ENCODE peak calls at places on chromosomes 4 and X, in ten cellular contexts. One of them, this sample, is unnamed.

GRCh38 chr4:57159866-57160265 is 49.7 kb upstream of the IGFBP7 start:
- DNase-seq in upper lobe of left lung: no peak
- DNase-seq in sigmoid colon: no peak
- DNase-seq in suprapubic skin: no peak
- DNase-seq in prostate gland: no peak
- DNase-seq in HepG2: no peak
- DNase-seq in HCT116: no peak
- DNase-seq in GM12891: no peak
- DNase-seq in breast epithelium: no peak
- DNase-seq in H1: no peak
- DNase-seq in this sample: no peak

GRCh38 chrX:19389217-19389616 is 45.5 kb downstream of the PDHA1 start:
- DNase-seq in upper lobe of left lung: peak
- DNase-seq in sigmoid colon: no peak
- DNase-seq in suprapubic skin: no peak
- DNase-seq in prostate gland: no peak
- DNase-seq in HepG2: no peak
- DNase-seq in HCT116: no peak
- DNase-seq in GM12891: no peak
- DNase-seq in breast epithelium: no peak
- DNase-seq in H1: no peak
- DNase-seq in this sample: no peak

GRCh38 chr4:27010334-27010940 is 149.8 kb downstream of the STIM2 start:
- DNase-seq in upper lobe of left lung: peak
- DNase-seq in sigmoid colon: peak
- DNase-seq in suprapubic skin: no peak
- DNase-seq in prostate gland: peak
- DNase-seq in HepG2: peak
- DNase-seq in HCT116: peak
- DNase-seq in GM12891: no peak
- DNase-seq in breast epithelium: peak
- DNase-seq in H1: peak
- DNase-seq in this sample: no peak

GRCh38 chrX:149453030-149453429 is 52.1 kb downstream of the IDS start:
- DNase-seq in upper lobe of left lung: no peak
- DNase-seq in sigmoid colon: no peak
- DNase-seq in suprapubic skin: no peak
- DNase-seq in prostate gland: no peak
- DNase-seq in HepG2: no peak
- DNase-seq in HCT116: peak
- DNase-seq in GM12891: no peak
- DNase-seq in breast epithelium: no peak
- DNase-seq in H1: no peak
- DNase-seq in this sample: no peak

GRCh38 chrX:140664939-140665338 is 44.6 kb upstream of the LINC00632 start:
- DNase-seq in upper lobe of left lung: no peak
- DNase-seq in sigmoid colon: no peak
- DNase-seq in suprapubic skin: no peak
- DNase-seq in prostate gland: no peak
- DNase-seq in HepG2: peak
- DNase-seq in HCT116: no peak
- DNase-seq in GM12891: no peak
- DNase-seq in breast epithelium: no peak
- DNase-seq in H1: no peak
- DNase-seq in this sample: no peak

GRCh38 chr4:185470503-185471195 is 884 bp downstream of the CCDC110 start:
- DNase-seq in upper lobe of left lung: peak
- DNase-seq in sigmoid colon: peak
- DNase-seq in suprapubic skin: no peak
- DNase-seq in prostate gland: peak
- DNase-seq in HepG2: peak
- DNase-seq in HCT116: peak
- DNase-seq in GM12891: no peak
- DNase-seq in breast epithelium: peak
- DNase-seq in H1: peak
- DNase-seq in this sample: peak

GRCh38 chr4:31094474-31094873 is 374.3 kb downstream of the PCDH7 start:
- DNase-seq in upper lobe of left lung: no peak
- DNase-seq in sigmoid colon: no peak
- DNase-seq in suprapubic skin: no peak
- DNase-seq in prostate gland: no peak
- DNase-seq in HepG2: no peak
- DNase-seq in HCT116: no peak
- DNase-seq in GM12891: no peak
- DNase-seq in breast epithelium: no peak
- DNase-seq in H1: no peak
- DNase-seq in this sample: no peak

GRCh38 chrX:143058096-143058495 is 32.4 kb downstream of the SPANXN4 start:
- DNase-seq in upper lobe of left lung: no peak
- DNase-seq in sigmoid colon: no peak
- DNase-seq in suprapubic skin: no peak
- DNase-seq in prostate gland: no peak
- DNase-seq in HepG2: no peak
- DNase-seq in HCT116: no peak
- DNase-seq in GM12891: no peak
- DNase-seq in breast epithelium: no peak
- DNase-seq in H1: no peak
- DNase-seq in this sample: no peak

GRCh38 chrX:103329991-103330390 is at the start of gene TCEAL7:
- DNase-seq in upper lobe of left lung: no peak
- DNase-seq in sigmoid colon: peak
- DNase-seq in suprapubic skin: no peak
- DNase-seq in prostate gland: no peak
- DNase-seq in HepG2: no peak
- DNase-seq in HCT116: no peak
- DNase-seq in GM12891: no peak
- DNase-seq in breast epithelium: peak
- DNase-seq in H1: no peak
- DNase-seq in this sample: no peak

DNA sequence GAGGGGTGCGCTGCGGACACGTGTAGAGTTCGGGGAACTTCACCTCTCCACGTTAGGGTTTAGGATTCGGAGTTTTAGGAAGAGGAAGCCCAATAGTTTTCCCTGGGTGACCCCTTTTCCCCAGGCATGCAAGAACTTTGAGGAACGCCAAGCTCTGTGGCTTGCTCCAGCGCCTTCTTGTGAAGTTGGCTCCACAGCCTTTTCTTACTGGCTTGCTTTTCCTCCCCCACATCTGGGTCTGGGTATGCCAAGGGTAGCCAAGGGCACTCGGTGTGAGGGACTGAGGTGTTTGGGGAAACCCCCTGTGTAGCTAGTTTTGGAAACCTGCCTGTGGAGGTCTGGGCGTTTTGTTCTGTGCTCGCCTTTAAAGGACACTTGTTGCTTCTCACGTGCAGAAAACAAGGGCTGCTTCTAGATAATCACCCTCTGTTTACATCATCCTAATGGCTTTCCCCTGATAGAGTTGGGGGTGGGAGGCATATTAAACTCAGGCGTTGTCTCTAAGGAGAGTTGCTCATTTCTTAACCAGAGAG is 746 bp downstream of the EDNRA start:
- DNase-seq in upper lobe of left lung: peak
- DNase-seq in sigmoid colon: no peak
- DNase-seq in suprapubic skin: no peak
- DNase-seq in prostate gland: no peak
- DNase-seq in HepG2: no peak
- DNase-seq in HCT116: no peak
- DNase-seq in GM12891: no peak
- DNase-seq in breast epithelium: no peak
- DNase-seq in H1: peak
- DNase-seq in this sample: no peak
- TF ChIP-seq POLR2AphosphoS5 in upper lobe of left lung: no peak
- TF ChIP-seq POLR2AphosphoS5 in sigmoid colon: no peak
- TF ChIP-seq POLR2AphosphoS5 in suprapubic skin: no peak
- TF ChIP-seq POLR2AphosphoS5 in prostate gland: no peak
- TF ChIP-seq POLR2AphosphoS5 in HepG2: no peak
- TF ChIP-seq POLR2AphosphoS5 in HCT116: no peak
- TF ChIP-seq POLR2AphosphoS5 in GM12891: no peak
- TF ChIP-seq POLR2AphosphoS5 in breast epithelium: no peak
- TF ChIP-seq POLR2AphosphoS5 in H1: no peak
- TF ChIP-seq POLR2AphosphoS5 in this sample: no peak

DNA sequence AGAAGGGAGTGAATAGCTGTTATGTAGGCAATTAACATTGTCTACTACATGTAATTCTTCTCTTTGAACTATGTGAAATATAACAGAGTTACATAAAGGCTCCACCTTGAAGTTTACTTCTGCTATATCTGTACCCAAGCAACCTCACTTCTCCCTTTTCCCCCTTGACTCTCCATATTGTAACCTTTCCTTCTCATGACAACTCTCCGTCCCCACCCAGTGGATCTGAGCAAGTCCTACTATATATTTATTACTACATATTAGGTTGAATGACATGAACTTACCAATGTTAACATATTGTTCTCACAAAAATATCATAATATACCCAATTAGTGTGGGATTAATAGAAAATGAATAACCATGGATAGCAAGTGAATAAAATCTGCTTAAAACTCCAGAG is 93.2 kb upstream of the ATP8A1 start:
- DNase-seq in upper lobe of left lung: peak
- DNase-seq in sigmoid colon: no peak
- DNase-seq in suprapubic skin: no peak
- DNase-seq in prostate gland: peak
- DNase-seq in HepG2: no peak
- DNase-seq in HCT116: no peak
- DNase-seq in GM12891: no peak
- DNase-seq in breast epithelium: no peak
- DNase-seq in H1: no peak
- DNase-seq in this sample: no peak
- TF ChIP-seq POLR2A in upper lobe of left lung: no peak
- TF ChIP-seq POLR2A in sigmoid colon: no peak
- TF ChIP-seq POLR2A in suprapubic skin: no peak
- TF ChIP-seq POLR2A in prostate gland: no peak
- TF ChIP-seq POLR2A in HepG2: no peak
- TF ChIP-seq POLR2A in HCT116: no peak
- TF ChIP-seq POLR2A in GM12891: no peak
- TF ChIP-seq POLR2A in breast epithelium: no peak
- TF ChIP-seq POLR2A in H1: no peak
- TF ChIP-seq POLR2A in this sample: no peak

GRCh38 chr4:17810260-17811077 is at the start of the genes DCAF16 and NCAPG:
- DNase-seq in upper lobe of left lung: peak
- DNase-seq in sigmoid colon: peak
- DNase-seq in suprapubic skin: peak
- DNase-seq in prostate gland: peak
- DNase-seq in HepG2: peak
- DNase-seq in HCT116: peak
- DNase-seq in GM12891: peak
- DNase-seq in breast epithelium: peak
- DNase-seq in H1: peak
- DNase-seq in this sample: peak
- TF ChIP-seq POLR2AphosphoS5 in upper lobe of left lung: peak
- TF ChIP-seq POLR2AphosphoS5 in sigmoid colon: peak
- TF ChIP-seq POLR2AphosphoS5 in suprapubic skin: peak
- TF ChIP-seq POLR2AphosphoS5 in prostate gland: peak
- TF ChIP-seq POLR2AphosphoS5 in HepG2: peak
- TF ChIP-seq POLR2AphosphoS5 in HCT116: peak
- TF ChIP-seq POLR2AphosphoS5 in GM12891: peak
- TF ChIP-seq POLR2AphosphoS5 in breast epithelium: peak
- TF ChIP-seq POLR2AphosphoS5 in H1: peak
- TF ChIP-seq POLR2AphosphoS5 in this sample: peak

DNA sequence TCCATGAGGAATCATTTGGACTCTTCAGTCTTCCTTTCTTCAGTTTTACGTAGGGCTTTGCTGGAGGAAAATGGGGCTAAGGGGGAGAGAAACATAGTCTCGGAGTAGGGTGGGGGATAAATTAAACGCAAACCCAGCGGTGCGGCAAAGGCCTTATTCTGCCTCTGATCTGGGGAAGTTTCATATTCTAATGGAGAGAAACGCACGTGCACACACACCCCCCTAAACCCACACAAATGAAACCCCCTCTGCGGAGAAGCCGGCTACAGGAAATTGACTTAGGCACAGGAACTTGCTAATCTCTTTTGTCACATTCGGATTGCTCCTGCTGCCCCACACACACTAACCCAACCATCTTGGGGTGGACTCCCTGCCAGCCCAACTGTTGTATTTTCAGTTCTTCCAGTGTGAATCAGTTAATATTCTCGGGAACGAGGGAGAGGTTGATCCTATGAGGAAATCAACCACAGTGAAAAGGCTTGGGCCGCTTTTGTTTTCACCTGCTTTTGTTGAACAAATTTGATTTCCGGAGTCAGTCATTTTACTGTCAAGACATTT is at the start of gene RHOH:
- DNase-seq in upper lobe of left lung: no peak
- DNase-seq in sigmoid colon: no peak
- DNase-seq in suprapubic skin: no peak
- DNase-seq in prostate gland: no peak
- DNase-seq in HepG2: no peak
- DNase-seq in HCT116: no peak
- DNase-seq in GM12891: no peak
- DNase-seq in breast epithelium: no peak
- DNase-seq in H1: peak
- DNase-seq in this sample: peak
- TF ChIP-seq POLR2A in upper lobe of left lung: no peak
- TF ChIP-seq POLR2A in sigmoid colon: no peak
- TF ChIP-seq POLR2A in suprapubic skin: no peak
- TF ChIP-seq POLR2A in prostate gland: no peak
- TF ChIP-seq POLR2A in HepG2: no peak
- TF ChIP-seq POLR2A in HCT116: no peak
- TF ChIP-seq POLR2A in GM12891: peak
- TF ChIP-seq POLR2A in breast epithelium: no peak
- TF ChIP-seq POLR2A in H1: no peak
- TF ChIP-seq POLR2A in this sample: no peak

GRCh38 chrX:71493111-71493613 is 39.7 kb upstream of the OGT start:
- DNase-seq in upper lobe of left lung: peak
- DNase-seq in sigmoid colon: peak
- DNase-seq in suprapubic skin: no peak
- DNase-seq in prostate gland: peak
- DNase-seq in HepG2: peak
- DNase-seq in HCT116: no peak
- DNase-seq in GM12891: no peak
- DNase-seq in breast epithelium: no peak
- DNase-seq in H1: no peak
- DNase-seq in this sample: no peak

GRCh38 chrX:71487814-71488213 is 45.1 kb upstream of the OGT start:
- DNase-seq in upper lobe of left lung: no peak
- DNase-seq in sigmoid colon: no peak
- DNase-seq in suprapubic skin: no peak
- DNase-seq in prostate gland: no peak
- DNase-seq in HepG2: peak
- DNase-seq in HCT116: no peak
- DNase-seq in GM12891: no peak
- DNase-seq in breast epithelium: no peak
- DNase-seq in H1: no peak
- DNase-seq in this sample: no peak

GRCh38 chrX:71489540-71489939 is 43.4 kb upstream of the OGT start:
- DNase-seq in upper lobe of left lung: no peak
- DNase-seq in sigmoid colon: no peak
- DNase-seq in suprapubic skin: no peak
- DNase-seq in prostate gland: no peak
- DNase-seq in HepG2: no peak
- DNase-seq in HCT116: no peak
- DNase-seq in GM12891: no peak
- DNase-seq in breast epithelium: no peak
- DNase-seq in H1: no peak
- DNase-seq in this sample: no peak

GRCh38 chrX:71496476-71496875 is 36.4 kb upstream of the OGT start:
- DNase-seq in upper lobe of left lung: no peak
- DNase-seq in sigmoid colon: no peak
- DNase-seq in suprapubic skin: no peak
- DNase-seq in prostate gland: no peak
- DNase-seq in HepG2: no peak
- DNase-seq in HCT116: no peak
- DNase-seq in GM12891: no peak
- DNase-seq in breast epithelium: no peak
- DNase-seq in H1: no peak
- DNase-seq in this sample: no peak

GRCh38 chrX:71492086-71493065 is 40.5 kb upstream of the OGT start:
- DNase-seq in upper lobe of left lung: peak
- DNase-seq in sigmoid colon: peak
- DNase-seq in suprapubic skin: peak
- DNase-seq in prostate gland: peak
- DNase-seq in HepG2: no peak
- DNase-seq in HCT116: no peak
- DNase-seq in GM12891: no peak
- DNase-seq in breast epithelium: no peak
- DNase-seq in H1: no peak
- DNase-seq in this sample: no peak
- TF ChIP-seq POLR2AphosphoS5 in upper lobe of left lung: no peak
- TF ChIP-seq POLR2AphosphoS5 in sigmoid colon: no peak
- TF ChIP-seq POLR2AphosphoS5 in suprapubic skin: no peak
- TF ChIP-seq POLR2AphosphoS5 in prostate gland: no peak
- TF ChIP-seq POLR2AphosphoS5 in HepG2: no peak
- TF ChIP-seq POLR2AphosphoS5 in HCT116: no peak
- TF ChIP-seq POLR2AphosphoS5 in GM12891: no peak
- TF ChIP-seq POLR2AphosphoS5 in breast epithelium: no peak
- TF ChIP-seq POLR2AphosphoS5 in H1: no peak
- TF ChIP-seq POLR2AphosphoS5 in this sample: no peak